ENCODE peak calls at places on chromosomes 4 and X, in six cellular contexts. P, R, T, L, V and B are unnamed samples.

GRCh38 chrX:45449982-45450381 is 249.3 kb upstream of the DIPK2B start:
- DNase-seq in L (no peak), T (peak; percentile 36), V (no peak), P (no peak), R (no peak), B (no peak)

GRCh38 chr4:98573791-98574190 is 84.6 kb downstream of the TSPAN5 start:
- DNase-seq in L (no peak), V (no peak), R (no peak), P (no peak), T (no peak), B (no peak)

GRCh38 chrX:10230222-10230621 is 73.4 kb downstream of the CLCN4 start:
- DNase-seq in R (no peak), P (no peak), V (no peak), L (no peak), T (no peak), B (no peak)

GRCh38 chr4:145098675-145099037 is 545 bp downstream of the ABCE1 start:
- DNase-seq in V (no peak), P (no peak), L (no peak), T (peak; percentile 23), R (no peak), B (no peak)

GRCh38 chrX:307261-308111 is 11.1 kb downstream of the GTPBP6 start:
- DNase-seq in V (peak; percentile 73), L (peak; percentile 75), R (peak; percentile 29), P (peak; percentile 46), T (no peak), B (peak; percentile 74)

GRCh38 chr4:78074747-78075146 is 17.6 kb downstream of the FRAS1 start:
- DNase-seq in P (no peak), V (no peak), T (no peak), R (no peak), L (no peak), B (no peak)

GRCh38 chrX:32749075-32749474 is 462.3 kb downstream of the DMD start:
- DNase-seq in L (no peak), V (no peak), P (no peak), R (no peak), T (no peak), B (no peak)

GRCh38 chr4:96531836-96532235 is 691.9 kb downstream of the PDHA2 start:
- DNase-seq in P (no peak), R (no peak), V (no peak), L (no peak), T (no peak), B (no peak)

GRCh38 chrX:109187473-109188168 is 294.3 kb downstream of the GUCY2F start:
- DNase-seq in V (no peak), T (no peak), L (no peak), R (no peak), P (no peak), B (no peak)

GRCh38 chrX:111337067-111337466 is 66.8 kb upstream of the CAPN6 start:
- DNase-seq in L (no peak), V (no peak), P (no peak), R (no peak), T (no peak), B (no peak)

GRCh38 chr4:961651-962230 is 11.6 kb downstream of the DGKQ start:
- DNase-seq in L (peak; percentile 74), R (no peak), V (peak; percentile 73), T (no peak), P (peak; percentile 42), B (peak; percentile 67)

GRCh38 chrX:72716766-72717165 is 2.7 kb upstream of the PHKA1 start:
- DNase-seq in P (no peak), R (no peak), V (no peak), T (no peak), L (no peak), B (no peak)

GRCh38 chr4:185995665-185996064 is 73.3 kb upstream of the TLR3 start:
- DNase-seq in L (no peak), R (no peak), T (no peak), V (no peak), P (no peak), B (no peak)

GRCh38 chr4:115028682-115029385 is 84.6 kb downstream of the NDST4 start:
- DNase-seq in P (no peak), V (no peak), L (no peak), T (no peak), R (no peak), B (no peak)

GRCh38 chr4:128320656-128321055 is 33.0 kb upstream of the PGRMC2 start:
- DNase-seq in P (no peak), R (no peak), L (no peak), T (no peak), V (no peak), B (no peak)

GRCh38 chr4:90580271-90580825 is 453.2 kb downstream of the CCSER1 start:
- DNase-seq in R (peak; percentile 56), T (no peak), L (no peak), V (no peak), P (no peak), B (no peak)

GRCh38 chrX:30283456-30284200 is 25.6 kb downstream of the NR0B1 start:
- DNase-seq in L (no peak), T (peak; percentile 75), V (no peak), R (peak; percentile 8), P (no peak), B (no peak)

GRCh38 chr4:766152-766515 is 59.8 kb downstream of the CPLX1 start:
- DNase-seq in V (no peak), R (no peak), P (no peak), T (no peak), L (no peak), B (peak; percentile 59)

GRCh38 chr4:140049924-140050681 is 103.9 kb downstream of the MAML3 start:
- DNase-seq in R (peak; percentile 82), T (no peak), L (no peak), P (no peak), V (no peak), B (no peak)

GRCh38 chr4:92232566-92232965 is 71.2 kb upstream of the GRID2 start:
- DNase-seq in T (no peak), P (no peak), R (no peak), V (no peak), L (no peak), B (no peak)

GRCh38 chr4:120688791-120689190 is 233.7 kb downstream of the PRDM5 start:
- DNase-seq in V (no peak), R (no peak), T (no peak), P (no peak), L (no peak), B (no peak)

GRCh38 chrX:37921758-37922157 is 74.4 kb upstream of the DYNLT3 start:
- DNase-seq in L (no peak), V (no peak), T (no peak), R (no peak), P (no peak), B (no peak)

GRCh38 chr4:101103381-101104142 is 243.8 kb downstream of the PPP3CA start:
- DNase-seq in P (no peak), R (peak; percentile 27), V (no peak), T (no peak), L (no peak), B (no peak)

GRCh38 chr4:169152899-169153298 is 117.9 kb downstream of the SH3RF1 start:
- DNase-seq in P (no peak), V (no peak), T (no peak), L (no peak), R (peak; percentile 55), B (no peak)

GRCh38 chr4:131430302-131430701 is 1718.8 kb upstream of the PCDH10 start:
- DNase-seq in T (no peak), P (no peak), V (no peak), R (peak; percentile 22), L (no peak), B (no peak)

GRCh38 chr4:153246446-153247115 is 42.3 kb downstream of the TRIM2 start:
- DNase-seq in T (no peak), V (no peak), L (no peak), P (no peak), R (no peak), B (no peak)

GRCh38 chr4:77358315-77358928 is 201.4 kb downstream of the CCNG2 start:
- DNase-seq in P (no peak), L (no peak), R (peak; percentile 73), T (peak; percentile 16), V (no peak), B (no peak)

GRCh38 chr4:40309250-40309774 is 25.8 kb upstream of the CHRNA9 start:
- DNase-seq in V (peak; percentile 94), T (peak; percentile 77), L (peak; percentile 96), P (peak; percentile 92), R (peak; percentile 98), B (peak; percentile 92)

GRCh38 chr4:97517948-97518347 is 625.3 kb downstream of the STPG2 start:
- DNase-seq in L (no peak), V (no peak), T (no peak), P (no peak), R (no peak), B (no peak)

GRCh38 chrX:12700745-12701144 is 90.5 kb upstream of the PRPS2 start:
- DNase-seq in V (no peak), R (no peak), L (no peak), T (no peak), P (no peak), B (no peak)

GRCh38 chr4:106334732-106335131 is 18.4 kb downstream of the AIMP1 start:
- DNase-seq in V (no peak), L (no peak), T (no peak), R (no peak), P (no peak), B (no peak)

GRCh38 chrX:154408659-154409221 is 314 bp downstream of the DNASE1L1 start:
- DNase-seq in V (no peak), L (no peak), R (no peak), P (no peak), T (no peak), B (no peak)

GRCh38 chrX:103446665-103447302 is 70.4 kb downstream of the BEX3 start:
- DNase-seq in V (no peak), P (no peak), T (no peak), L (no peak), R (peak; percentile 80), B (no peak)

GRCh38 chr4:48774760-48775398 is 5.2 kb downstream of the FRYL start:
- DNase-seq in L (no peak), R (no peak), P (no peak), V (no peak), T (no peak), B (no peak)
- H3K27ac ChIP-seq in L (no peak overlapping the region), R (peak overlapping the region; percentile 39), P (peak overlapping the region; percentile 67), V (no peak overlapping the region), T (no peak overlapping the region), B (no peak overlapping the region)

GRCh38 chr4:8538076-8538702 is 42.0 kb upstream of the GPR78 start:
- DNase-seq in R (no peak), V (peak; percentile 58), P (no peak), L (peak; percentile 41), T (no peak), B (peak; percentile 53)
- H3K4me1 ChIP-seq in R (peaks cover 13% of the 10 kb centered on the region), V (peaks cover 14% of the 10 kb centered on the region), P (no peaks in the 10 kb centered on the region), L (peaks cover 11% of the 10 kb centered on the region), T (peaks cover 61% of the 10 kb centered on the region), B (peaks cover 24% of the 10 kb centered on the region)

GRCh38 chr4:5980436-5981155 is 37.6 kb downstream of the C4orf50 start:
- DNase-seq in T (peak; percentile 7), R (no peak), L (no peak), P (no peak), V (no peak), B (no peak)
- H3K27ac ChIP-seq in T (no peak overlapping the region), R (no peak overlapping the region), L (no peak overlapping the region), P (no peak overlapping the region), V (no peak overlapping the region), B (no peak overlapping the region)

DNA sequence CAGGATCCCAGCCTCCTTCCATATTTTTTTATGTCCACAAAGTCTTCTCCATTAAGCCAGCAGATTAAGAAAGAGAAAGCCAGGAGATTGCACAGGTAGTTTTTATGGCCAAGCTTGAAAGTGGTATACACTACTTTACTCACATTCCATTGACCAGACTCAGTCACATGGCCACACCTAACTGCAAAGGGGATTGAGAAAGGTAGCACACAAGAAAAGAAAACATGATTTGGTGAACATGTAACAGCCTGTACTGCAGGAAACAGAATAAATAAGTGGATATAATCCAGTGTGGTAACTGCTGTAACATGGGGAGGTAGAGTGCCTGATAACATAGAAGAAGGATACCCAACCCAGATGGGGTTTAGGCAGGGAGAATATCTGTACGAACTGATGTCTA is 43.9 kb downstream of the HOPX start:
- DNase-seq in P (no peak), V (no peak), L (no peak), T (no peak), R (no peak), B (no peak)
- H3K4me1 ChIP-seq in P (no peaks in the 10 kb centered on the region), V (no peaks in the 10 kb centered on the region), L (no peaks in the 10 kb centered on the region), T (peaks cover 63% of the 10 kb centered on the region), R (no peaks in the 10 kb centered on the region), B (no peaks in the 10 kb centered on the region)